ENCODE peak calls at places on chromosome 5, in five cellular contexts. R is mammary epithelial cell; C is NCI-H1436 treated with DMSO at 0.1 percent for 48 hours; L is ovary; X is activated naive CD4-positive, alpha-beta T cell. J is an unnamed sample.

GRCh38 chr5:130109152-130109551 is 204.9 kb downstream of the CHSY3 start:
- DNase-seq in L (no peak), X (no peak), C (no peak), R (peak), J (peak)

GRCh38 chr5:111447099-111447498 is 65.2 kb downstream of the STARD4 start:
- DNase-seq in C (no peak), L (no peak), R (no peak), X (no peak), J (no peak)

GRCh38 chr5:383621-384020 is 59.4 kb upstream of the EXOC3 start:
- DNase-seq in X (no peak), L (no peak), C (no peak), R (no peak), J (no peak)

GRCh38 chr5:172838151-172838875 is 4.3 kb downstream of the ERGIC1 start:
- DNase-seq in R (no peak), L (no peak), C (no peak), X (no peak), J (no peak)

GRCh38 chr5:122458278-122458872 is 146.3 kb downstream of the SNCAIP start:
- DNase-seq in L (no peak), C (no peak), X (no peak), R (no peak), J (peak)

GRCh38 chr5:42798284-42799240 is 13.1 kb downstream of the SELENOP start:
- DNase-seq in C (no peak), X (no peak), R (no peak), L (no peak), J (no peak)

GRCh38 chr5:152288917-152289595 is 116.0 kb downstream of the NMUR2 start:
- DNase-seq in L (no peak), X (no peak), R (no peak), C (no peak), J (no peak)

GRCh38 chr5:155726267-155726666 is 600.7 kb upstream of the SGCD start:
- DNase-seq in C (no peak), L (peak), R (peak), X (no peak), J (peak)